ENCODE peak calls at places on chromosomes 11 and 22, in seven cellular contexts. U is NCI-H1092 treated with DMSO at 0.1 percent for 48 hours; Y is CD8-positive, alpha-beta T cell; W is HCEC 1CT; E is D341Med; L is GM13976; P is endodermal cell. J is an unnamed sample.

GRCh38 chr22:35956850-35957249 is 71.8 kb downstream of the RBFOX2 start:
- DNase-seq in U (no peak), Y (no peak), W (no peak), E (no peak), L (no peak), P (no peak), J (peak)

GRCh38 chr11:44950625-44951472 is at the start of gene TP53I11:
- DNase-seq in U (peak), Y (peak), W (peak), E (peak), L (peak), P (peak), J (peak)

GRCh38 chr11:69984457-69985261 is 93.5 kb upstream of the ANO1 start:
- DNase-seq in U (no peak), Y (no peak), W (no peak), E (no peak), L (no peak), P (peak), J (no peak)

GRCh38 chr11:28520291-28520690 is 412.1 kb downstream of the METTL15 start:
- DNase-seq in U (no peak), Y (no peak), W (no peak), E (no peak), L (no peak), P (no peak), J (no peak)

GRCh38 chr11:93736129-93736528 is 5.2 kb downstream of the TAF1D start:
- DNase-seq in U (no peak), Y (no peak), W (peak), E (no peak), L (no peak), P (no peak), J (no peak)

GRCh38 chr22:39574779-39575551 is 4.4 kb downstream of the CACNA1I start:
- DNase-seq in U (no peak), Y (no peak), W (peak), E (no peak), L (no peak), P (no peak), J (no peak)

GRCh38 chr11:132911186-132911585 is 621.1 kb downstream of the OPCML start:
- DNase-seq in U (no peak), Y (no peak), W (no peak), E (no peak), L (no peak), P (no peak), J (no peak)

GRCh38 chr11:97751952-97752351 is 1268.8 kb upstream of the CNTN5 start:
- DNase-seq in U (no peak), Y (no peak), W (no peak), E (no peak), L (no peak), P (no peak), J (no peak)

GRCh38 chr11:118311518-118311917 is 7.0 kb downstream of the CD3E start:
- DNase-seq in U (no peak), Y (no peak), W (no peak), E (no peak), L (no peak), P (no peak), J (no peak)

GRCh38 chr11:36411202-36411640 is 98.9 kb downstream of the TRAF6 start:
- DNase-seq in U (no peak), Y (no peak), W (no peak), E (no peak), L (peak), P (no peak), J (peak)

GRCh38 chr11:102079625-102080024 is 30.6 kb upstream of the YAP1 start:
- DNase-seq in U (no peak), Y (no peak), W (peak), E (no peak), L (no peak), P (no peak), J (no peak)

GRCh38 chr11:88543902-88544655 is 206.5 kb upstream of the CTSC start:
- DNase-seq in U (peak), Y (peak), W (peak), E (peak), L (peak), P (peak), J (peak)

GRCh38 chr11:44575288-44575672 is 9.8 kb downstream of the CD82 start:
- DNase-seq in U (no peak), Y (no peak), W (peak), E (no peak), L (no peak), P (no peak), J (no peak)

GRCh38 chr11:100105605-100106358 is 581.3 kb upstream of the ARHGAP42 start:
- DNase-seq in U (no peak), Y (no peak), W (no peak), E (no peak), L (no peak), P (peak), J (no peak)

GRCh38 chr11:119849872-119850271 is 120.9 kb upstream of the NECTIN1 start:
- DNase-seq in U (no peak), Y (no peak), W (no peak), E (no peak), L (no peak), P (no peak), J (no peak)

GRCh38 chr22:23068832-23069385 is 1.4 kb upstream of the GNAZ start:
- DNase-seq in U (no peak), Y (no peak), W (no peak), E (no peak), L (no peak), P (peak), J (no peak)

GRCh38 chr22:40436460-40437431 is 66.4 kb downstream of the SGSM3 start:
- DNase-seq in U (peak), Y (no peak), W (peak), E (peak), L (peak), P (peak), J (peak)

GRCh38 chr22:20953668-20954500 is 13.2 kb upstream of the AIFM3 start:
- DNase-seq in U (no peak), Y (no peak), W (no peak), E (no peak), L (no peak), P (no peak), J (no peak)

GRCh38 chr22:41397143-41397811 is 15.5 kb downstream of the TEF start:
- DNase-seq in U (no peak), Y (no peak), W (no peak), E (no peak), L (no peak), P (no peak), J (no peak)

GRCh38 chr11:66843776-66844495 is 695 bp downstream of the RCE1 start:
- DNase-seq in U (no peak), Y (no peak), W (no peak), E (peak), L (no peak), P (peak), J (no peak)

GRCh38 chr11:96162816-96163499 is 180.0 kb downstream of the MAML2 start:
- DNase-seq in U (no peak), Y (no peak), W (peak), E (peak), L (no peak), P (no peak), J (no peak)

GRCh38 chr22:31943206-31943975 is 944 bp upstream of the YWHAH start:
- DNase-seq in U (no peak), Y (no peak), W (no peak), E (no peak), L (no peak), P (no peak), J (no peak)

GRCh38 chr11:7657306-7658025 is 15.8 kb downstream of the CYB5R2 start:
- DNase-seq in U (no peak), Y (no peak), W (peak), E (peak), L (peak), P (peak), J (peak)

GRCh38 chr22:46891382-46891951 is 129.0 kb downstream of the TBC1D22A start:
- DNase-seq in U (no peak), Y (no peak), W (no peak), E (no peak), L (no peak), P (peak), J (no peak)

GRCh38 chr11:132062031-132062430 is 691.6 kb downstream of the NTM start:
- DNase-seq in U (no peak), Y (no peak), W (no peak), E (no peak), L (no peak), P (no peak), J (no peak)

GRCh38 chr11:118312328-118312727 is 7.8 kb downstream of the CD3E start:
- DNase-seq in U (no peak), Y (no peak), W (no peak), E (no peak), L (no peak), P (no peak), J (no peak)